ENCODE peak calls at places on chromosomes 12 and 14, in nine cellular contexts. One of them, this sample, is unnamed.

GRCh38 chr12:3920378-3921141 is 47.4 kb upstream of the PARP11 start:
- DNase-seq in fibroblast of pulmonary artery: no peak
- DNase-seq in WERI-Rb-1: no peak
- DNase-seq in gastrocnemius medialis: no peak
- DNase-seq in endothelial cell: no peak
- DNase-seq in HFFc6: no peak
- DNase-seq in Caco-2: peak
- DNase-seq in neural crest cell: peak
- DNase-seq in GM20000: no peak
- DNase-seq in this sample: no peak

GRCh38 chr12:102958830-102959176 is 1.3 kb downstream of the ASCL1 start:
- DNase-seq in HFFc6: no peak
- DNase-seq in neural crest cell: no peak
- DNase-seq in WERI-Rb-1: no peak
- DNase-seq in fibroblast of pulmonary artery: no peak
- DNase-seq in GM20000: no peak
- DNase-seq in gastrocnemius medialis: no peak
- DNase-seq in endothelial cell: no peak
- DNase-seq in Caco-2: no peak
- DNase-seq in this sample: no peak

GRCh38 chr12:123131879-123132402 is 18.9 kb downstream of the PITPNM2 start:
- DNase-seq in gastrocnemius medialis: no peak
- DNase-seq in HFFc6: no peak
- DNase-seq in fibroblast of pulmonary artery: no peak
- DNase-seq in GM20000: no peak
- DNase-seq in neural crest cell: no peak
- DNase-seq in endothelial cell: no peak
- DNase-seq in WERI-Rb-1: no peak
- DNase-seq in Caco-2: no peak
- DNase-seq in this sample: no peak

GRCh38 chr12:80912906-80913769 is 24.6 kb downstream of the LIN7A start:
- DNase-seq in fibroblast of pulmonary artery: peak
- DNase-seq in HFFc6: no peak
- DNase-seq in Caco-2: no peak
- DNase-seq in WERI-Rb-1: no peak
- DNase-seq in GM20000: no peak
- DNase-seq in neural crest cell: no peak
- DNase-seq in gastrocnemius medialis: no peak
- DNase-seq in endothelial cell: no peak
- DNase-seq in this sample: no peak

GRCh38 chr12:100672075-100672592 is 98.7 kb downstream of the GAS2L3 start:
- DNase-seq in endothelial cell: peak
- DNase-seq in HFFc6: no peak
- DNase-seq in WERI-Rb-1: peak
- DNase-seq in GM20000: peak
- DNase-seq in neural crest cell: peak
- DNase-seq in Caco-2: peak
- DNase-seq in gastrocnemius medialis: no peak
- DNase-seq in fibroblast of pulmonary artery: no peak
- DNase-seq in this sample: no peak

GRCh38 chr12:53152390-53152789 is 28.1 kb upstream of the ZNF740 start:
- DNase-seq in GM20000: no peak
- DNase-seq in HFFc6: no peak
- DNase-seq in Caco-2: no peak
- DNase-seq in fibroblast of pulmonary artery: no peak
- DNase-seq in WERI-Rb-1: no peak
- DNase-seq in neural crest cell: no peak
- DNase-seq in endothelial cell: no peak
- DNase-seq in gastrocnemius medialis: no peak
- DNase-seq in this sample: no peak

GRCh38 chr14:81450100-81450531 is 50.0 kb upstream of the STON2 start:
- DNase-seq in HFFc6: no peak
- DNase-seq in GM20000: no peak
- DNase-seq in neural crest cell: no peak
- DNase-seq in fibroblast of pulmonary artery: no peak
- DNase-seq in gastrocnemius medialis: peak
- DNase-seq in WERI-Rb-1: peak
- DNase-seq in endothelial cell: no peak
- DNase-seq in Caco-2: no peak
- DNase-seq in this sample: no peak

GRCh38 chr12:102816816-102817434 is 100.1 kb downstream of the PAH start:
- DNase-seq in fibroblast of pulmonary artery: peak
- DNase-seq in Caco-2: no peak
- DNase-seq in neural crest cell: no peak
- DNase-seq in GM20000: peak
- DNase-seq in HFFc6: peak
- DNase-seq in endothelial cell: no peak
- DNase-seq in gastrocnemius medialis: no peak
- DNase-seq in WERI-Rb-1: no peak
- DNase-seq in this sample: no peak

GRCh38 chr12:52193991-52194390 is 2.2 kb upstream of the KRT80 start:
- DNase-seq in Caco-2: no peak
- DNase-seq in neural crest cell: no peak
- DNase-seq in GM20000: no peak
- DNase-seq in HFFc6: no peak
- DNase-seq in endothelial cell: no peak
- DNase-seq in WERI-Rb-1: no peak
- DNase-seq in gastrocnemius medialis: no peak
- DNase-seq in fibroblast of pulmonary artery: peak
- DNase-seq in this sample: no peak

GRCh38 chr14:104112113-104112505 is 26.3 kb upstream of the KIF26A start:
- DNase-seq in HFFc6: no peak
- DNase-seq in GM20000: no peak
- DNase-seq in Caco-2: no peak
- DNase-seq in endothelial cell: no peak
- DNase-seq in WERI-Rb-1: no peak
- DNase-seq in neural crest cell: no peak
- DNase-seq in fibroblast of pulmonary artery: no peak
- DNase-seq in gastrocnemius medialis: no peak
- DNase-seq in this sample: no peak

GRCh38 chr14:79649856-79650255 is 561.4 kb downstream of the DIO2 start:
- DNase-seq in Caco-2: no peak
- DNase-seq in HFFc6: no peak
- DNase-seq in gastrocnemius medialis: no peak
- DNase-seq in endothelial cell: no peak
- DNase-seq in neural crest cell: no peak
- DNase-seq in WERI-Rb-1: no peak
- DNase-seq in fibroblast of pulmonary artery: no peak
- DNase-seq in GM20000: no peak
- DNase-seq in this sample: no peak

GRCh38 chr12:104662908-104663307 is 206.2 kb downstream of the CHST11 start:
- DNase-seq in Caco-2: no peak
- DNase-seq in fibroblast of pulmonary artery: no peak
- DNase-seq in GM20000: no peak
- DNase-seq in gastrocnemius medialis: no peak
- DNase-seq in WERI-Rb-1: no peak
- DNase-seq in neural crest cell: no peak
- DNase-seq in HFFc6: no peak
- DNase-seq in endothelial cell: no peak
- DNase-seq in this sample: no peak

GRCh38 chr14:74583689-74584434 is 28.2 kb downstream of the LTBP2 start:
- DNase-seq in HFFc6: peak
- DNase-seq in gastrocnemius medialis: no peak
- DNase-seq in neural crest cell: no peak
- DNase-seq in WERI-Rb-1: no peak
- DNase-seq in GM20000: no peak
- DNase-seq in fibroblast of pulmonary artery: peak
- DNase-seq in endothelial cell: no peak
- DNase-seq in Caco-2: no peak
- DNase-seq in this sample: no peak

GRCh38 chr14:77791225-77791600 is 8.7 kb upstream of the ADCK1 start:
- DNase-seq in WERI-Rb-1: no peak
- DNase-seq in neural crest cell: no peak
- DNase-seq in fibroblast of pulmonary artery: no peak
- DNase-seq in gastrocnemius medialis: no peak
- DNase-seq in endothelial cell: no peak
- DNase-seq in GM20000: no peak
- DNase-seq in Caco-2: no peak
- DNase-seq in HFFc6: no peak
- DNase-seq in this sample: no peak

GRCh38 chr14:90061849-90062794 is at the start of gene KCNK13:
- DNase-seq in neural crest cell: peak
- DNase-seq in gastrocnemius medialis: no peak
- DNase-seq in HFFc6: no peak
- DNase-seq in fibroblast of pulmonary artery: no peak
- DNase-seq in GM20000: peak
- DNase-seq in Caco-2: no peak
- DNase-seq in endothelial cell: peak
- DNase-seq in WERI-Rb-1: peak
- DNase-seq in this sample: peak

DNA sequence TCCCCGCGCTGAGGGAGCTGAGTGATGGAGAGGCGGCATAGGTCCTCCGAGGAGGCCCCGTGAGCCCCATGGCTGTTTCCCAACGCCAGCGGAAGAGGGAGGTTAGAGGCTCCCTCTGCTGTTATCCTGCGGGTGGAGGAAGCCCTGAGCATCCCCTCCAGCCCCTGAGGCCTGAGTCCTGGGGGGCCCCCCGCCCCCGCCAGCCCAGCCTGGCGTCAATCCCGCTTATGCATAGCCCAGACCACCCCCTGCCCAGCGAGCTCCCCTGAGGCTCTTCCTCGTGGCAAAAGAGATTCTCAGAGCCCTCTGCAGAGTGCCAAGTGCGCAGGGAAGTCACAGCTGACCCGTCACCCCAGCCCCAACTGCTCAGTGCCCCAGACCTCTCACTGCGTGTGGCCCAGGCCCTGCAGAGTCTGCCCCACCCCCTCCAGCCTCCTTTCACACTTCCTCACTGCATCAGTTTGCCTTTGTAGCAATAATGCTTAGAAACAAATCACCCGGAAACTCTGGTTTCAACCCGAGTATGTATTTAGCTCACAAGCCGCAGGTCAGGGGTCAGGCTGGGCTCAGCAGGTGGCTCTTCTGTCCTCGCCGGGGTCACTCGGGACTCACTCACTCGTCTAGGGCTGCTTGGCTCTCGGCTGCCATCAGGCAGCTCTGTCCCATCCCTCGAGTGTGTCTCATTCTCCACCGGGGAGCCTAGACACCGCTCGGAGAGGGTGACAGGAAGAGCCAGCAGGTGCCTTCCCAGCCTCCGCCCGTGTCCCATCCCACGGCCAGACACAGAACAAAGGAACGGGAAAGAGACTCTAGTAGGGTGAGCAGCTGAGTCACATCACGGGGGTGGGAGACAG is 44.8 kb upstream of the GALNT9 start:
- DNase-seq in HFFc6: no peak
- DNase-seq in WERI-Rb-1: no peak
- DNase-seq in neural crest cell: no peak
- DNase-seq in fibroblast of pulmonary artery: peak
- DNase-seq in GM20000: no peak
- DNase-seq in gastrocnemius medialis: no peak
- DNase-seq in Caco-2: no peak
- DNase-seq in endothelial cell: no peak
- DNase-seq in this sample: no peak
- TF ChIP-seq CTCF in HFFc6: peak
- TF ChIP-seq CTCF in WERI-Rb-1: peak
- TF ChIP-seq CTCF in neural crest cell: no peak
- TF ChIP-seq CTCF in fibroblast of pulmonary artery: peak
- TF ChIP-seq CTCF in GM20000: no peak
- TF ChIP-seq CTCF in gastrocnemius medialis: no peak
- TF ChIP-seq CTCF in Caco-2: no peak
- TF ChIP-seq CTCF in endothelial cell: no peak
- TF ChIP-seq CTCF in this sample: no peak

DNA sequence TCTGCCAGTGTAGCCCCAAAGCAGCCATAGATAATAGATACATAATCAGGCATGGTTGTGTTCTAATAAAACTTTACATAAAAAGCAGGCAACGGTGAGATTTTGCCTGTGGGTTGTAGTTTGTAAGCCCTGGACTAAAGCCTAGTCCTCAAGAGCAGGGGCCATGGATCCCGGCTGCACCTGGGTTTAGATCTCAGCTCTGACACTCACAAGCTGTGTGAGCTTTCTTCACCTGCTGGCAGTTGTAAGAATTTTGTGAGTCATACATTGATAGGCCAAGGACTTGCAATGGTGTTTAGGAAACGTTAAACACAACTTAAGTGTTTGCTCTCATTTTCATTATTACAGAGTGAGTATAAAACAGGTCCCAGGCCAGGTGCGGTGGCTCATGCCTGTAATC is 395.8 kb upstream of the TBX3 start:
- DNase-seq in endothelial cell: no peak
- DNase-seq in GM20000: no peak
- DNase-seq in Caco-2: no peak
- DNase-seq in HFFc6: no peak
- DNase-seq in gastrocnemius medialis: no peak
- DNase-seq in neural crest cell: no peak
- DNase-seq in WERI-Rb-1: no peak
- DNase-seq in fibroblast of pulmonary artery: no peak
- DNase-seq in this sample: no peak
- TF ChIP-seq CTCF in endothelial cell: no peak
- TF ChIP-seq CTCF in GM20000: no peak
- TF ChIP-seq CTCF in Caco-2: no peak
- TF ChIP-seq CTCF in HFFc6: no peak
- TF ChIP-seq CTCF in gastrocnemius medialis: no peak
- TF ChIP-seq CTCF in neural crest cell: no peak
- TF ChIP-seq CTCF in WERI-Rb-1: no peak
- TF ChIP-seq CTCF in fibroblast of pulmonary artery: no peak
- TF ChIP-seq CTCF in this sample: no peak

DNA sequence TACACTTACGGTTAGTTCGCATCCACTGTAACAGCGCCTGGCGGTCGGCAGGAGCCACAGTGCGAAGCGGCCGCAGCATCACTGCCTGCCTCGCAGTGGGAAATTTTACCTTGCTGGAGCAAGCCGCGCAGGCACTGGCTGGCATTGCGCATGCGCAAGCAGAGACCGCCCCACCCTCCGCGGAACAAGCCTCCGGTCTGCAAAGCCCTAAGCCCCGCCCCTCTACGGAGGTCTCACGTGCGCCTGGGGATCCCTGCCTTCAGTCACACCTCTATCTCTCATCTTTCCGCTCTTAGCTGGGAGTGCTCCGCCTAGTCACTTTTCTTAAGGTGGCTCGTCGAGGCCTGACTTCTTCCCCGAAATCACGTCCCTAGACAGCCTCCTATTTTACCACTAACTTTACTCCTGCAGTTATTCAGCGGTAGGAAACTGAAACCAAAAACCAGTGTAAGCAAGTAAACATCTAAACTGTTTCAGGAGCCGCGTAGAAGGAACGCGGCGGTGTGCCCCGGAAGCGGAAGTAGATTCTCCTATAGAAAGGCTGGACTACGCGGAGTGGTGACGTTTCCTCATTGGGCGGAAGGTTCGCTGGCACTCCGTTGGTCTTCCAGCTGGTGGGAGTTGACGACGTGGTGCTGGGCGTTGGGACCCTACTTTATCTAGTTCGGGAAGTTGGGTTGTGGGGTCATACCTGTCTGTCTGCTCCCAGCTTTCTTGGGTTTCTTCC is at the start of gene SRP54:
- DNase-seq in neural crest cell: peak
- DNase-seq in gastrocnemius medialis: peak
- DNase-seq in HFFc6: peak
- DNase-seq in WERI-Rb-1: peak
- DNase-seq in endothelial cell: peak
- DNase-seq in fibroblast of pulmonary artery: peak
- DNase-seq in Caco-2: peak
- DNase-seq in GM20000: peak
- DNase-seq in this sample: peak
- TF ChIP-seq CTCF in neural crest cell: peak
- TF ChIP-seq CTCF in gastrocnemius medialis: peak
- TF ChIP-seq CTCF in HFFc6: no peak
- TF ChIP-seq CTCF in WERI-Rb-1: peak
- TF ChIP-seq CTCF in endothelial cell: no peak
- TF ChIP-seq CTCF in fibroblast of pulmonary artery: peak
- TF ChIP-seq CTCF in Caco-2: no peak
- TF ChIP-seq CTCF in GM20000: no peak
- TF ChIP-seq CTCF in this sample: no peak

GRCh38 chr12:14153803-14154202 is 172.4 kb upstream of the GRIN2B start:
- DNase-seq in gastrocnemius medialis: no peak
- DNase-seq in endothelial cell: no peak
- DNase-seq in HFFc6: no peak
- DNase-seq in neural crest cell: no peak
- DNase-seq in GM20000: no peak
- DNase-seq in Caco-2: no peak
- DNase-seq in WERI-Rb-1: no peak
- DNase-seq in fibroblast of pulmonary artery: no peak
- DNase-seq in this sample: no peak
- TF ChIP-seq CTCF in gastrocnemius medialis: no peak
- TF ChIP-seq CTCF in endothelial cell: no peak
- TF ChIP-seq CTCF in HFFc6: no peak
- TF ChIP-seq CTCF in neural crest cell: no peak
- TF ChIP-seq CTCF in GM20000: no peak
- TF ChIP-seq CTCF in Caco-2: no peak
- TF ChIP-seq CTCF in WERI-Rb-1: no peak
- TF ChIP-seq CTCF in fibroblast of pulmonary artery: no peak
- TF ChIP-seq CTCF in this sample: no peak